ENCODE peak calls at places on chromosomes 2 and 18, in six cellular contexts. E is endodermal cell, Y is testis, H is A549, M is hepatocyte, V is astrocyte. W is an unnamed sample. For H3K9me3, the result is how much of the 10 kb centered on the place peaks cover.

GRCh38 chr2:205682239-205683021 is at the start of gene NRP2:
- DNase-seq in V (peak), E (peak), Y (peak), H (peak), M (peak), W (peak)

GRCh38 chr18:36330435-36331049 is 33.0 kb downstream of the FHOD3 start:
- DNase-seq in H (no peak), M (no peak), Y (no peak), V (no peak), E (peak), W (peak)

GRCh38 chr18:59085797-59086196 is 53.9 kb upstream of the SEC11C start:
- DNase-seq in Y (no peak), E (no peak), M (peak), H (no peak), V (peak), W (no peak)

GRCh38 chr2:212997526-212998020 is 153.8 kb downstream of the IKZF2 start:
- DNase-seq in M (no peak), Y (no peak), H (no peak), E (peak), V (no peak), W (no peak)

GRCh38 chr2:140975237-140975636 is 1155.6 kb downstream of the LRP1B start:
- DNase-seq in E (no peak), M (no peak), Y (no peak), H (no peak), V (no peak), W (no peak)

GRCh38 chr2:19579466-19579865 is 221.0 kb upstream of the OSR1 start:
- DNase-seq in Y (no peak), E (no peak), H (no peak), V (no peak), M (no peak), W (no peak)

GRCh38 chr2:20050104-20050711 is 1.2 kb downstream of the LAPTM4A start:
- DNase-seq in V (peak), Y (peak), M (peak), E (no peak), H (no peak), W (peak)

GRCh38 chr2:100624536-100624935 is 61.7 kb downstream of the PDCL3 start:
- DNase-seq in V (no peak), H (no peak), E (no peak), M (no peak), Y (no peak), W (no peak)

GRCh38 chr2:232592687-232593407 is 40.6 kb upstream of the EFHD1 start:
- DNase-seq in H (peak), Y (no peak), M (peak), E (no peak), V (peak), W (no peak)

GRCh38 chr2:8599421-8600242 is 82.2 kb upstream of the ID2 start:
- DNase-seq in M (no peak), E (peak), V (no peak), H (no peak), Y (no peak), W (no peak)

GRCh38 chr2:45047301-45047700 is 38.0 kb upstream of the SIX2 start:
- DNase-seq in V (no peak), E (peak), Y (no peak), M (no peak), H (no peak), W (no peak)

GRCh38 chr2:136116813-136117390 is 1.0 kb downstream of the CXCR4 start:
- DNase-seq in E (peak), Y (no peak), H (no peak), V (no peak), M (peak), W (peak)

GRCh38 chr2:150271952-150272351 is 215.5 kb downstream of the RND3 start:
- DNase-seq in M (peak), H (no peak), V (peak), Y (no peak), E (no peak), W (no peak)

GRCh38 chr2:161788175-161788574 is 164.0 kb downstream of the SLC4A10 start:
- DNase-seq in Y (no peak), H (no peak), V (no peak), E (no peak), M (no peak), W (no peak)

GRCh38 chr18:50844960-50845359 is 25.1 kb upstream of the MRO start:
- DNase-seq in M (no peak), H (no peak), V (no peak), E (no peak), Y (no peak), W (no peak)

GRCh38 chr2:42101641-42102605 is 54.1 kb downstream of the PKDCC start:
- DNase-seq in H (no peak), M (peak), E (peak), Y (peak), V (peak), W (peak)

GRCh38 chr2:28326469-28326805 is 66.2 kb upstream of the FOSL2 start:
- DNase-seq in E (peak), V (no peak), H (no peak), M (no peak), Y (no peak), W (no peak)

GRCh38 chr2:138239902-138240595 is 261.5 kb upstream of the SPOPL start:
- DNase-seq in Y (no peak), M (no peak), H (no peak), V (peak), E (no peak), W (no peak)

GRCh38 chr2:221549143-221549542 is 23.0 kb downstream of the EPHA4 start:
- DNase-seq in V (peak), M (no peak), Y (no peak), H (no peak), E (no peak), W (no peak)

GRCh38 chr2:43041661-43042360 is 184.6 kb downstream of the ZFP36L2 start:
- DNase-seq in V (peak), M (peak), Y (no peak), E (peak), H (peak), W (peak)

GRCh38 chr2:201618744-201619654 is 24.3 kb downstream of the TMEM237 start:
- DNase-seq in Y (peak), M (no peak), E (peak), H (no peak), V (peak), W (peak)

GRCh38 chr2:104845552-104845931 is 8.4 kb upstream of the POU3F3 start:
- DNase-seq in E (peak), M (no peak), Y (no peak), V (no peak), H (no peak), W (no peak)

GRCh38 chr2:44479127-44479887 is 117.6 kb downstream of the CAMKMT start:
- DNase-seq in E (peak), V (peak), Y (peak), M (peak), H (peak), W (peak)

GRCh38 chr2:195649629-195650190 is 7.3 kb upstream of the SLC39A10 start:
- DNase-seq in E (no peak), H (no peak), M (no peak), V (no peak), Y (no peak), W (no peak)

GRCh38 chr2:230891108-230891507 is 26.4 kb downstream of the ITM2C start:
- DNase-seq in H (no peak), V (peak), M (no peak), Y (no peak), E (no peak), W (no peak)

GRCh38 chr2:47868611-47869352 is 37.5 kb downstream of the FBXO11 start:
- DNase-seq in M (no peak), H (no peak), E (no peak), Y (no peak), V (no peak), W (no peak)

GRCh38 chr2:216622526-216622925 is 10.7 kb upstream of the IGFBP2 start:
- DNase-seq in E (no peak), M (no peak), V (no peak), Y (no peak), H (no peak), W (no peak)

GRCh38 chr18:26230497-26230896 is 4.3 kb downstream of the TAF4B start:
- DNase-seq in E (no peak), Y (no peak), H (no peak), V (no peak), M (no peak), W (no peak)

GRCh38 chr2:216151313-216152030 is 42.3 kb downstream of the XRCC5 start:
- DNase-seq in Y (no peak), V (no peak), E (no peak), M (no peak), H (no peak), W (no peak)

GRCh38 chr2:22406625-22407024 is 978.4 kb upstream of the KLHL29 start:
- DNase-seq in E (no peak), V (no peak), Y (no peak), H (no peak), M (no peak), W (no peak)
- H3K9me3 ChIP-seq in E (under half), V (under half), Y (under half), H (under half), M (under half), W (under half)

GRCh38 chr2:10414591-10414990 is 33.5 kb downstream of the ODC1 start:
- DNase-seq in M (no peak), E (no peak), V (no peak), H (no peak), Y (no peak), W (no peak)

GRCh38 chr2:10413488-10413887 is 34.6 kb downstream of the ODC1 start:
- DNase-seq in Y (no peak), M (no peak), E (no peak), V (no peak), H (no peak), W (no peak)

GRCh38 chr2:10415048-10415447 is 33.1 kb downstream of the ODC1 start:
- DNase-seq in Y (no peak), H (no peak), E (no peak), M (no peak), V (no peak), W (no peak)

GRCh38 chr2:10415640-10416039 is 32.5 kb downstream of the ODC1 start:
- DNase-seq in V (no peak), M (no peak), Y (no peak), H (no peak), E (no peak), W (no peak)

GRCh38 chr2:10414000-10414451 is 34.1 kb downstream of the ODC1 start:
- DNase-seq in Y (no peak), M (no peak), E (no peak), V (peak), H (no peak), W (no peak)
- H3K9me3 ChIP-seq in Y (under half), M (under half), E (under half), V (under half), H (under half), W (under half)

GRCh38 chr2:174563530-174564282 is 33.9 kb downstream of the WIPF1 start:
- DNase-seq in H (no peak), E (no peak), Y (no peak), M (no peak), V (no peak), W (no peak)
- H3K9me3 ChIP-seq in H (under half), E (under half), Y (under half), M (under half), V (under half), W (under half)

GRCh38 chr2:226087505-226088365 is 688.2 kb downstream of the NYAP2 start:
- DNase-seq in H (no peak), Y (no peak), E (no peak), V (no peak), M (peak), W (no peak)

GRCh38 chr2:226086190-226086589 is 686.7 kb downstream of the NYAP2 start:
- DNase-seq in M (no peak), Y (no peak), H (no peak), E (no peak), V (no peak), W (no peak)

GRCh38 chr2:226087051-226087450 is 687.5 kb downstream of the NYAP2 start:
- DNase-seq in V (no peak), M (no peak), Y (no peak), H (no peak), E (no peak), W (no peak)

GRCh38 chr2:226093364-226093763 is 693.9 kb downstream of the NYAP2 start:
- DNase-seq in H (no peak), Y (no peak), E (no peak), V (no peak), M (no peak), W (no peak)

GRCh38 chr2:226088366-226088674 is 688.8 kb downstream of the NYAP2 start:
- DNase-seq in Y (no peak), M (no peak), V (no peak), H (no peak), E (no peak), W (no peak)
- H3K9me3 ChIP-seq in Y (under half), M (under half), V (under half), H (under half), E (under half), W (under half)

DNA sequence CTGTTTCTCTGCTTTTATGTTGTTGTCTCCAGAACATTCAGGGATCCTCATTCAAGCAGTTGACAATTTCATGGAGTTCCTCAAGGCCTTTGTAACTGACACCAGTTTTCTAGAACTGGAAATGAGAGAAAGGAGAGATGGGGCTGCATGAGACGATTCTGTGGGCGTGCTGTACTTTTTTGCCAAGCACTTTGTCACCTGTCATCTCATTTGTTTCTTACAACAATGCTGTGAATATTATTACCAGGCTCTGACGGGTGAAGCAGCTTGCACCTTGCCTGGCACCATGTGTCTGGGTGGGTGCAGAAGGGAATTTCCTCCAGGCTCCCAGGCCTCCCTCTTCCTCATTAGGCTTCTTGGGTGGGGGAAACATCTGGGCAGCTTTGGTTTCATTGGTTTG is 22.2 kb upstream of the ATOH8 start:
- DNase-seq in Y (no peak), M (no peak), E (no peak), H (no peak), V (no peak), W (no peak)
- H3K9me3 ChIP-seq in Y (under half), M (under half), E (under half), H (under half), V (under half), W (under half)

DNA sequence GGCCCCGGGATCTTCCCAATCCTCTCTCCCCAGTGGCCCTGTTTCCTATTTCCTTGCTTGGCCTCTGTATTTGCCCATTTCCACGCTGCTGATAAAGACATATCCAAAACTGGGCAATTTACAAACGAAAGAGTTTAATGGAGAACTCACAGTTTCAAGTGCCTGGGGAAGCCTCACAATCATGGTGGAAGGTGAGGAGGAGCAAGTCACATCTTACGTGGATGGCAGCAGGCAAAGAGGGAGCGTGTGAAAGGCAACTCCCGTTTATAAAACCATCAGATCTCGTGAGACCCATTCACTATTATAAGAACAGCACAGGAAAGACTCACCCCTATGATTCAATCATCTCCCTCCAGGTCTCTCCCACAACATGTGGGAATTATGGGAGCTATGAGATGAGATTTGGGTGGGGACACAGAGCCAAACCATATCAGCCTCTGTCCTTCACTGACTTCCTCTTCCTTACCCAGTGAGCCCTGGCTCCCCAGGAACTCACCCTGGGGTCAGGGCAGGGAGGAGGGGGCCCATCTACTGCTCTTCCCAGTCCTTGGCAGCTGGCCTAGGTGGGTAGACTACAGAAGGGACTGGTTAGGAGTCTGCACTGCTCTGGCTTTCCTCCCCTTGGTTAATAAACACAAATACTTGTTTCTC is 105.8 kb upstream of the MYCN start:
- DNase-seq in V (no peak), Y (no peak), E (no peak), M (no peak), H (no peak), W (no peak)
- H3K9me3 ChIP-seq in V (under half), Y (under half), E (under half), M (under half), H (under half), W (under half)

GRCh38 chr18:56186319-56186718 is 452.1 kb downstream of the TXNL1 start:
- DNase-seq in M (no peak), H (no peak), V (no peak), E (no peak), Y (no peak), W (no peak)

GRCh38 chr18:56185126-56185525 is 453.3 kb downstream of the TXNL1 start:
- DNase-seq in Y (no peak), H (no peak), V (no peak), E (no peak), M (no peak), W (no peak)

GRCh38 chr18:56189615-56190014 is 448.8 kb downstream of the TXNL1 start:
- DNase-seq in H (no peak), V (no peak), Y (peak), E (no peak), M (no peak), W (no peak)

GRCh38 chr18:56191334-56191733 is 447.1 kb downstream of the TXNL1 start:
- DNase-seq in H (no peak), M (no peak), V (no peak), E (no peak), Y (no peak), W (no peak)

DNA sequence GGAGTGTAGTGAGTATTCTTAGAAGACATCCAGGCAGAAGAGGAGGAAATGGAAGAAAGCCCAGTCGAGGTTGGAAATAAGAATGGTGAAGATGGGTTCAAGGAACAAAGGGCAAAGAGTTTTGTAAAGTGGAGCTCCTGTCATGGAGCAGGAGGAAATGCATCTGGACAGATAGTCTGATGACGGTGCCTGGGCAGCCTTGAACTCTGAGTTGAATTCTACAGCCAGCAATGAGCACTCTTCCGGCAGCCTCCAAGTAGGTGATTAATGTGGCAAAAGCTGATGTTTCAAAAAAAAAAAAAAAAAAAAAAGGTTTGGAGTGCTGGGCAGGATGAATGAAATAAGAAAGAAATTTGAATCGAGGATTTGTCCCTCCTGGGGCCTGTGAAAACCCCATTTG is 449.9 kb downstream of the TXNL1 start:
- DNase-seq in M (no peak), E (no peak), V (no peak), H (no peak), Y (no peak), W (peak)
- H3K9me3 ChIP-seq in M (under half), E (under half), V (under half), H (under half), Y (under half), W (under half)

GRCh38 chr2:187799601-187800000 is 245.4 kb upstream of the TFPI start:
- DNase-seq in Y (no peak), V (no peak), H (no peak), E (no peak), M (no peak), W (no peak)
- H3K9me3 ChIP-seq in Y (under half), V (under half), H (under half), E (under half), M (under half), W (under half)